ENCODE peak calls at places on chromosomes 11 and 22, in four cellular contexts. K is psoas muscle; Y is naive thymus-derived CD8-positive, alpha-beta T cell; X is iPS DF 19.7. Q is an unnamed sample.

GRCh38 chr11:2780850-2781412 is 81.1 kb upstream of the KCNQ1OT1 start:
- DNase-seq in Y (no peak), X (no peak), K (no peak), Q (no peak)

GRCh38 chr22:38882480-38882879 is 10.5 kb upstream of the CBX6 start:
- DNase-seq in Y (no peak), X (no peak), K (no peak), Q (peak; percentile 86)

GRCh38 chr11:12019867-12020416 is 11.5 kb upstream of the DKK3 start:
- DNase-seq in K (no peak), X (no peak), Y (no peak), Q (no peak)

GRCh38 chr22:27252282-27253049 is 549.1 kb downstream of the MN1 start:
- DNase-seq in Y (no peak), K (peak; percentile 61), X (no peak), Q (no peak)

GRCh38 chr11:61106296-61106695 is 4.0 kb downstream of the CD5 start:
- DNase-seq in K (no peak), X (no peak), Y (no peak), Q (no peak)

GRCh38 chr11:112024178-112024777 is 930 bp upstream of the DLAT start:
- DNase-seq in X (peak; percentile 7), Y (no peak), K (no peak), Q (no peak)

GRCh38 chr11:44931466-44931865 is 19.2 kb downstream of the TP53I11 start:
- DNase-seq in X (no peak), K (no peak), Y (no peak), Q (no peak)

GRCh38 chr22:34914871-34915270 is 151.1 kb upstream of the ISX start:
- DNase-seq in K (no peak), Y (no peak), X (no peak), Q (no peak)

GRCh38 chr11:66850588-66851250 is 6.1 kb upstream of the LRFN4 start:
- DNase-seq in Y (no peak), K (no peak), X (no peak), Q (peak; percentile 65)

GRCh38 chr11:35968386-35969088 is 24.7 kb downstream of the LDLRAD3 start:
- DNase-seq in X (no peak), K (no peak), Y (no peak), Q (no peak)

GRCh38 chr22:20258584-20259335 is 9.4 kb downstream of the RTN4R start:
- DNase-seq in X (no peak), K (no peak), Y (no peak), Q (no peak)

GRCh38 chr11:122706261-122706660 is 50.7 kb downstream of the UBASH3B start:
- DNase-seq in Y (no peak), K (no peak), X (no peak), Q (no peak)

GRCh38 chr11:69104856-69105395 is 50.8 kb upstream of the SMIM38 start:
- DNase-seq in X (no peak), Y (no peak), K (no peak), Q (peak; percentile 49)

GRCh38 chr11:109986488-109986887 is 106.7 kb upstream of the ZC3H12C start:
- DNase-seq in Y (no peak), K (no peak), X (no peak), Q (no peak)

GRCh38 chr11:16779436-16779835 is 41.0 kb downstream of the C11orf58 start:
- DNase-seq in K (no peak), Y (no peak), X (no peak), Q (no peak)

GRCh38 chr11:69297225-69297925 is 3.4 kb downstream of the MYEOV start:
- DNase-seq in Y (peak; percentile 38), K (peak; percentile 95), X (no peak), Q (peak; percentile 98)

GRCh38 chr22:43128928-43129424 is 14.2 kb downstream of the MCAT start:
- DNase-seq in K (no peak), Y (no peak), X (no peak), Q (no peak)

GRCh38 chr22:46514592-46515207 is 22.7 kb downstream of the CELSR1 start:
- DNase-seq in Y (no peak), X (no peak), K (no peak), Q (peak; percentile 60)

Q was measured in kidney.